ENCODE peak calls at places on chromosomes 16 and 17, in nine cellular contexts. R is HFFc6; W is tibial artery; O is effector memory CD4-positive, alpha-beta T cell; S is tibial nerve; Y is stimulated activated CD8-positive, alpha-beta memory T cell treated with anti-CD3 and anti-CD28 coated beads, Interleukin-15, amount 100 ng/mL, for 24 hours; P is activated CD4-positive, alpha-beta T cell treated with anti-CD3 and anti-CD28 coated beads, Interleukin-2, amount 50 U/mL, for 48 hours; M is GM04503; E is dorsolateral prefrontal cortex. F is an unnamed sample.

GRCh38 chr16:85227262-85227923 is 115.1 kb upstream of the CIBAR2 start:
- DNase-seq in O (no peak), P (no peak), E (no peak), R (no peak), M (no peak), W (no peak), Y (no peak), S (no peak), F (no peak)

GRCh38 chr17:53707546-53707945 is 115.2 kb upstream of the KIF2B start:
- DNase-seq in W (no peak), E (no peak), Y (no peak), P (no peak), R (no peak), S (no peak), M (peak; percentile 31), O (no peak), F (no peak)

GRCh38 chr16:54077412-54077821 is 209.2 kb downstream of the IRX3 start:
- DNase-seq in E (no peak), S (no peak), P (no peak), M (no peak), R (peak; percentile 66), W (no peak), O (no peak), Y (no peak), F (no peak)

GRCh38 chr16:3431779-3432219 is 11.5 kb downstream of the ZNF597 start:
- DNase-seq in Y (peak; percentile 37), M (peak; percentile 13), E (peak; percentile 6), O (peak; percentile 3), S (peak; percentile 4), W (peak; percentile 24), R (no peak), P (peak; percentile 65), F (peak; percentile 63)

GRCh38 chr17:33099252-33099651 is 107.6 kb downstream of the SPACA3 start:
- DNase-seq in O (no peak), S (no peak), W (no peak), Y (no peak), M (no peak), R (no peak), P (no peak), E (no peak), F (no peak)

GRCh38 chr17:37672545-37673078 is 29.4 kb upstream of the DDX52 start:
- DNase-seq in S (no peak), E (no peak), Y (no peak), P (no peak), O (no peak), M (peak; percentile 34), W (no peak), R (peak; percentile 23), F (no peak)

GRCh38 chr17:21209511-21210175 is 4.3 kb downstream of the TMEM11 start:
- DNase-seq in W (no peak), S (no peak), P (no peak), M (no peak), O (no peak), R (no peak), E (no peak), Y (no peak), F (no peak)

GRCh38 chr16:88432174-88432573 is 20.9 kb upstream of the ZFPM1 start:
- DNase-seq in R (no peak), S (no peak), M (no peak), P (no peak), O (no peak), Y (no peak), W (no peak), E (no peak), F (no peak)

GRCh38 chr16:23207485-23207884 is 24.9 kb downstream of the SCNN1G start:
- DNase-seq in P (no peak), M (no peak), R (no peak), S (no peak), O (no peak), Y (no peak), W (no peak), E (no peak), F (no peak)

GRCh38 chr17:76266244-76266938 is 1.2 kb downstream of the UBALD2 start:
- DNase-seq in E (no peak), R (no peak), P (no peak), M (no peak), O (no peak), W (peak; percentile 57), S (no peak), Y (no peak), F (peak; percentile 52)

GRCh38 chr17:66375121-66375520 is 72.7 kb downstream of the PRKCA start:
- DNase-seq in W (no peak), O (no peak), R (no peak), E (no peak), P (no peak), Y (no peak), S (no peak), M (no peak), F (no peak)

GRCh38 chr17:18263885-18264682 is 3.6 kb downstream of the MIEF2 start:
- DNase-seq in M (no peak), Y (no peak), S (no peak), O (no peak), P (no peak), R (no peak), W (no peak), E (no peak), F (no peak)

GRCh38 chr16:64711596-64711995 is 410.3 kb downstream of the CDH11 start:
- DNase-seq in E (no peak), W (no peak), M (no peak), Y (no peak), O (no peak), P (no peak), S (no peak), R (no peak), F (no peak)

GRCh38 chr17:57955183-57955952 is at the start of gene CUEDC1:
- DNase-seq in M (no peak), P (peak; percentile 64), S (peak; percentile 53), W (peak; percentile 68), Y (peak; percentile 19), O (peak; percentile 28), E (peak; percentile 82), R (peak; percentile 61), F (peak; percentile 65)

GRCh38 chr16:89973654-89974335 is 25.2 kb downstream of the DEF8 start:
- DNase-seq in M (no peak), O (no peak), Y (no peak), E (no peak), S (no peak), P (no peak), R (no peak), W (no peak), F (no peak)

F was measured in activated CD4-positive, alpha-beta memory T cell treated with anti-CD3 and anti-CD28 coated beads, Interleukin-2, amount 10 ng/mL, durations not matched to agents 7 days and 5 days.